ENCODE peak calls at places on chromosomes 5 and 9, in six cellular contexts. I is HCT116, Z is adrenal gland, V is dorsolateral prefrontal cortex, C is IMR-90, N is cardiac fibroblast. L is an unnamed sample.

GRCh38 chr9:136345281-136346156 is 18.0 kb downstream of the DNLZ start:
- DNase-seq in I (no peak), Z (peak), V (peak), C (no peak), N (peak), L (peak)

GRCh38 chr5:35198096-35198495 is 32.2 kb downstream of the PRLR start:
- DNase-seq in I (no peak), Z (peak), V (no peak), C (peak), N (peak), L (peak)

GRCh38 chr5:126920291-126920690 is 110.1 kb downstream of the MARCHF3 start:
- DNase-seq in I (no peak), Z (peak), V (no peak), C (peak), N (peak), L (peak)

GRCh38 chr5:112366987-112367386 is 52.1 kb downstream of the EPB41L4A start:
- DNase-seq in I (peak), Z (no peak), V (no peak), C (no peak), N (no peak), L (no peak)

GRCh38 chr9:30732060-30732459 is 1652.4 kb upstream of the ACO1 start:
- DNase-seq in I (no peak), Z (no peak), V (no peak), C (no peak), N (no peak), L (no peak)

GRCh38 chr9:70133253-70134208 is 89.9 kb downstream of the MAMDC2 start:
- DNase-seq in I (no peak), Z (no peak), V (no peak), C (no peak), N (no peak), L (no peak)

GRCh38 chr9:135506327-135507103 is 6.0 kb downstream of the MRPS2 start:
- DNase-seq in I (no peak), Z (no peak), V (no peak), C (no peak), N (peak), L (no peak)

GRCh38 chr5:152542741-152543140 is 137.7 kb upstream of the NMUR2 start:
- DNase-seq in I (no peak), Z (no peak), V (no peak), C (no peak), N (peak), L (peak)

GRCh38 chr5:57054135-57054534 is 102.2 kb upstream of the MIER3 start:
- DNase-seq in I (no peak), Z (no peak), V (no peak), C (no peak), N (no peak), L (no peak)

GRCh38 chr9:127970401-127971313 is 10.1 kb downstream of the EEIG1 start:
- DNase-seq in I (no peak), Z (peak), V (no peak), C (no peak), N (no peak), L (no peak)

GRCh38 chr5:168883253-168883880 is 304.2 kb upstream of the PANK3 start:
- DNase-seq in I (no peak), Z (no peak), V (no peak), C (no peak), N (no peak), L (no peak)

GRCh38 chr9:109705515-109705914 is 74.5 kb upstream of the PALM2AKAP2 start:
- DNase-seq in I (peak), Z (no peak), V (no peak), C (peak), N (peak), L (peak)

GRCh38 chr5:96957125-96958041 is 21.5 kb downstream of the LNPEP start:
- DNase-seq in I (no peak), Z (no peak), V (no peak), C (no peak), N (no peak), L (no peak)

GRCh38 chr5:102811962-102812361 is 56.9 kb downstream of the PAM start:
- DNase-seq in I (peak), Z (no peak), V (no peak), C (peak), N (peak), L (peak)

GRCh38 chr9:20394928-20395327 is 227.4 kb downstream of the MLLT3 start:
- DNase-seq in I (no peak), Z (no peak), V (no peak), C (no peak), N (no peak), L (no peak)

GRCh38 chr5:129094924-129095797 is 612 bp downstream of the ISOC1 start:
- DNase-seq in I (no peak), Z (peak), V (peak), C (peak), N (peak), L (peak)

GRCh38 chr5:81969912-81970311 is 1.9 kb upstream of the ATG10 start:
- DNase-seq in I (no peak), Z (no peak), V (no peak), C (no peak), N (no peak), L (no peak)

GRCh38 chr5:112316006-112316405 is 103.1 kb downstream of the EPB41L4A start:
- DNase-seq in I (no peak), Z (no peak), V (no peak), C (no peak), N (no peak), L (no peak)

GRCh38 chr5:61915646-61916045 is 390.4 kb upstream of the KIF2A start:
- DNase-seq in I (no peak), Z (no peak), V (no peak), C (no peak), N (no peak), L (no peak)

GRCh38 chr5:64207978-64208377 is 42.3 kb downstream of the RNF180 start:
- DNase-seq in I (no peak), Z (no peak), V (no peak), C (peak), N (peak), L (peak)

GRCh38 chr9:94979904-94980507 is 253.5 kb downstream of the AOPEP start:
- DNase-seq in I (no peak), Z (no peak), V (no peak), C (no peak), N (no peak), L (no peak)

GRCh38 chr5:16826379-16827125 is 109.5 kb downstream of the MYO10 start:
- DNase-seq in I (no peak), Z (no peak), V (no peak), C (no peak), N (no peak), L (no peak)

GRCh38 chr5:6525910-6526309 is 77.3 kb downstream of the UBE2QL1 start:
- DNase-seq in I (peak), Z (peak), V (no peak), C (peak), N (peak), L (peak)
- TF ChIP-seq CTCF in I (peak), Z (no peak), V (peak), C (no peak), N (peak), L (peak)

GRCh38 chr5:76547242-76547890 is 75.8 kb downstream of the F2RL2 start:
- DNase-seq in I (no peak), Z (no peak), V (no peak), C (no peak), N (no peak), L (peak)
- H3K4me3 ChIP-seq in I (no peak), Z (peak), V (no peak), C (no peak), N (no peak), L (no peak)

GRCh38 chr9:26754494-26755188 is 138.0 kb downstream of the CAAP1 start:
- DNase-seq in I (no peak), Z (no peak), V (no peak), C (no peak), N (no peak), L (no peak)

GRCh38 chr9:26756881-26757280 is 135.7 kb downstream of the CAAP1 start:
- DNase-seq in I (no peak), Z (no peak), V (no peak), C (no peak), N (no peak), L (no peak)

GRCh38 chr9:26750126-26750525 is 142.5 kb downstream of the CAAP1 start:
- DNase-seq in I (no peak), Z (no peak), V (no peak), C (no peak), N (no peak), L (no peak)

GRCh38 chr9:26755476-26755875 is 137.1 kb downstream of the CAAP1 start:
- DNase-seq in I (no peak), Z (no peak), V (no peak), C (no peak), N (no peak), L (no peak)

DNA sequence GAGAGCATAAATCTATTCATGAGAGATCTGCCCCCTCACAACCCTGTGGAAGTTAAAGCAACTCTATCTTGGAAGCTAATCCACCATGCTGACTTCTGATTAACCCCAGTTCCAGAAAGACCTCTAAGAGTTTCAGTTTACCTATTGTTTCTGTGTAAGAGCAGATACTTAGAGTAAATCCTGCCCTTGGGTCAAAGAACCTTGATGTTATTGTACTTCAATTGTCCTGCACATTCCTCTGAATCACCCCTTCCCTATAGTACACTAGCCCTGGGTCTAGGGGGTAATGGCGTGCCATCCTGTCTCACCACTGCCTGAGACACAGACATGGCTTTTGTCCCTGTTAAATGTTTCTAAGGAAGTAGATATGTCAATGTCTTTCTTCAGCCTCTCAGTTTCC is 138.6 kb downstream of the CAAP1 start:
- DNase-seq in I (no peak), Z (no peak), V (no peak), C (no peak), N (no peak), L (no peak)
- TF ChIP-seq CTCF in I (no peak), Z (no peak), V (no peak), C (no peak), N (no peak), L (no peak)

GRCh38 chr5:177133119-177133844 is at the start of gene NSD1:
- DNase-seq in I (no peak), Z (peak), V (peak), C (peak), N (peak), L (peak)

GRCh38 chr5:177131711-177132503 is 1.7 kb upstream of the NSD1 start:
- DNase-seq in I (no peak), Z (no peak), V (no peak), C (no peak), N (no peak), L (no peak)

GRCh38 chr5:177133845-177134652 is 476 bp downstream of the NSD1 start:
- DNase-seq in I (no peak), Z (peak), V (peak), C (peak), N (peak), L (peak)

GRCh38 chr5:177132504-177133118 is 962 bp upstream of the NSD1 start:
- DNase-seq in I (no peak), Z (no peak), V (no peak), C (no peak), N (no peak), L (peak)

GRCh38 chr5:177134653-177135225 is 1.2 kb downstream of the NSD1 start:
- DNase-seq in I (no peak), Z (no peak), V (no peak), C (no peak), N (no peak), L (no peak)
- H3K4me3 ChIP-seq in I (peak), Z (peak), V (peak), C (peak), N (peak), L (peak)

GRCh38 chr5:177313561-177314259 is 2.0 kb upstream of the MXD3 start:
- DNase-seq in I (no peak), Z (no peak), V (no peak), C (no peak), N (no peak), L (no peak)

GRCh38 chr5:177311723-177312648 is at the start of gene MXD3:
- DNase-seq in I (peak), Z (peak), V (peak), C (peak), N (peak), L (peak)

GRCh38 chr5:177311361-177311722 is 356 bp downstream of the MXD3 start:
- DNase-seq in I (no peak), Z (peak), V (no peak), C (no peak), N (no peak), L (no peak)

GRCh38 chr5:177314376-177315342 is 3.0 kb upstream of the MXD3 start:
- DNase-seq in I (no peak), Z (no peak), V (no peak), C (no peak), N (no peak), L (no peak)

GRCh38 chr5:177312649-177313181 is 1.0 kb upstream of the MXD3 start:
- DNase-seq in I (peak), Z (no peak), V (no peak), C (no peak), N (no peak), L (peak)
- TF ChIP-seq CTCF in I (no peak), Z (no peak), V (no peak), C (no peak), N (no peak), L (no peak)

GRCh38 chr5:36492998-36493655 is 113.3 kb upstream of the SLC1A3 start:
- DNase-seq in I (peak), Z (no peak), V (no peak), C (peak), N (no peak), L (peak)

GRCh38 chr5:36494028-36494427 is 112.4 kb upstream of the SLC1A3 start:
- DNase-seq in I (no peak), Z (no peak), V (no peak), C (no peak), N (no peak), L (no peak)

GRCh38 chr5:36496471-36496870 is 109.9 kb upstream of the SLC1A3 start:
- DNase-seq in I (no peak), Z (no peak), V (no peak), C (no peak), N (no peak), L (no peak)

GRCh38 chr5:36494756-36495637 is 111.4 kb upstream of the SLC1A3 start:
- DNase-seq in I (no peak), Z (no peak), V (no peak), C (peak), N (peak), L (peak)

DNA sequence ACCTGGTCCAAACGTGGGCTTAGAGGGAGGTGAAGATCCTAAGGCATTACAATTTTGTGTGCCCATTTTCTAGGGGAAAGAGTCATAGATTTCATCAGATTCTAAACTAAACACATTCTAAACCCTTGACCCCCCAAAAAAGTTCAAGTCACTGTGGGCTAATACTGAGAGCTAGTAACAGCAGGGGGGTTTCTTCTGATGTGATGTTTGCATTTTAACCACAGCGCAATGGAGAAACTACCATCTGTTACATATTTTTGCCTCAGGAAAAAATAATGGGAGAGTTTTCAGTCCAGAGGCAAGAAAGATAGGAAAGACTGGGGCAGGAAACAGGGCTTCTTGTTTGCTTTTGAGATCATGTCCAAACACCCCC is 110.8 kb upstream of the SLC1A3 start:
- DNase-seq in I (no peak), Z (no peak), V (no peak), C (no peak), N (no peak), L (no peak)
- H3K4me3 ChIP-seq in I (no peak), Z (no peak), V (no peak), C (no peak), N (no peak), L (no peak)

DNA sequence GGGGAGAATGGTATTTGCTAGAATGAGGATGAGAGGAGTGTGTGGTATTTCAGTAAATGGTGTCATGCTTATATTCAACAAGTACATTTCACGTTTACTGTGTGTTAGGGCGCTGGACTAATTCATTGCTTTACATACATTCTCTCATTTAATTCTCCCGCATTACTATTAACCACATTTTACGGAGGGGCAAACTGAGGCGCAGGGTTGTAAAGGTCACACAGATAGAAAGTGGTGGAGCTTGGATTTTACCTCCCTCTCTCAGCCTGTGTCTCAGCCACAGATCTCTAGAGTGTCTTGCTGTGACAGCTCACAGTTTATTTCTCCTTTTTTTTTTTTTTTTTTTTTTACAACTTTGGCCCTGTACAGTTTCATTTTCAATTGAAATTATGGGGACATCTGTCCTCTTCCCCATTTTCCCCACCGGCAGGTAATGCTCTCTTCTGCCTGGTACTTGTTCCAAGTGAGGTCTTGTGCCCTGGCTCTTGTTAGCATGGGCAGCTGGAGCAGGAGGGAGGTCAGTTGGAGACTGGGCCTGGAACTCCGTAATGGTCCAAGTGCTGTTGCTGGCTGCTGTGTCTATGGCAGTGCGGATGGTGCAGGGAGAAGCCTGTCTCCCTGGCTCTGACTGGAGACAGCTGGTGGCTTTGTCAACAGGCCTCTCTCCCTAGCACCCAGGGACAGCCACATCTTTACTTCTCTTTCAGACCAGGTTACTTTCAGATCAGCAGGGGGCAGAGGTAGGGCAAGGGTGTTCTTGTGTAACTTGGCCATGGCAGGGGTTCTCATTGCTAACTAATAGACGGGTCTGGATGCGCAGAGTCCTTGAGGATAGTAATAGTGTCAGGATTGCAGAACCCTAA is 20.5 kb upstream of the NDST1 start:
- DNase-seq in I (no peak), Z (peak), V (peak), C (peak), N (peak), L (peak)
- TF ChIP-seq CTCF in I (peak), Z (peak), V (peak), C (peak), N (peak), L (peak)

GRCh38 chr5:109410389-109411174 is 808 bp upstream of the PJA2 start:
- DNase-seq in I (peak), Z (peak), V (peak), C (peak), N (peak), L (peak)

GRCh38 chr5:109411175-109411514 is 1.4 kb upstream of the PJA2 start:
- DNase-seq in I (no peak), Z (no peak), V (no peak), C (no peak), N (no peak), L (no peak)

GRCh38 chr5:109412981-109413402 is 3.2 kb upstream of the PJA2 start:
- DNase-seq in I (no peak), Z (no peak), V (no peak), C (no peak), N (no peak), L (no peak)

GRCh38 chr5:109409844-109410388 is at the start of gene PJA2:
- DNase-seq in I (peak), Z (peak), V (peak), C (peak), N (peak), L (peak)

DNA sequence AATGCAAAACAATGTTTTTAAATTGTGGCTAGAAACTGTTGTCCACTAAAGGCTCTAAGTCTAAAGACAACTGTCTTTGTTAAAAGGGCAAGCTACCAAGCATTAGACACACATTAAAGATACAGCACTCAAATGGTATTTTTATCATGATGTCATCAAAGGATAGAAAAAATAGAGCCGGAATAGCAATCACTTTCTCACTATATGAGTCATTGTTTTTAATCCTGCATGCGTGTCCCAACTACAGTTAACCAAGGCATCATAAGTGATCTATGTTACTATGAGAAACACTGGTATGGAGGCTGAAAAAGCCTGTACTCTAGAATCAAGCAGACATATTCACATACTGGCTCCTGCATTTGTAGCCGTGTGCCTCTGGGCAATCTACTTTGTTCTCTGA is 1.9 kb upstream of the PJA2 start:
- DNase-seq in I (peak), Z (no peak), V (no peak), C (peak), N (peak), L (peak)
- H3K4me3 ChIP-seq in I (no peak), Z (peak), V (peak), C (no peak), N (no peak), L (no peak)

DNA sequence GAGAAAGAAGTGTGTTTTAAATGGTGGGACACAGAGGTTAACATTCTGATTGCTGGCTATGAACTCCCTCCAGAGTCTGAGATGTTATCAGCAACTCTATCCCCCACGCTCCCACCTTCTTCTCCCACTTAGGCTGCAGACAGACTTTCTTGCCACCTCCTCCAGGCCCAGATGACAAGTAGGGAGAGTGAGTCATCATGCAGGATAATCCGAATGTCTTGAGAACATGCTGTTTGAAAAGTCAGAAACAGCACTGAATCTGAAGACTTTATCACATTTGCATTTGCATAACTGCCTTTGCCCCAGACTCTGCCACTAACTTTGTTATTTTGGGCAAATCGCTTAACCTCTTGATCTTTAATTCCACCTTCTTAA is 139.8 kb downstream of the ESM1 start:
- DNase-seq in I (no peak), Z (no peak), V (no peak), C (peak), N (peak), L (peak)
- TF ChIP-seq CTCF in I (no peak), Z (no peak), V (no peak), C (no peak), N (no peak), L (no peak)

DNA sequence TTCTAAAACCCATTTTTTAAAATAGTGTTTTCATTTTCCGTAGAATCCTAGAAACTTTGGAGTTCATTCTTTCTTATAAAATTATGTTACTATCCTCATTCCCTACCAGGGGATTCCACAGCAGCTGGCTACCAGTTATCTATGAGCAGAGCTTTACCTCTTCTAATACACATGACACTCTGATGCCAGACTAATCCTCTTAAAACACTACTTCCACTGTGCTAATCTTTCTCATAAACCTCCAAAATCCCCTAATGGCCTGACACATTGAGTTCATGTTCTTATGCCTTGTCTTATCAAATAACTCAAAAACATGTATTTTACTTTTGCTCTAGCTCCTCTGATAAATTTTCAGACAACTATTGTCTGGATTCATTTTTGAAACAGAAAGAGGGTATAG is 633.6 kb upstream of the FTMT start:
- DNase-seq in I (no peak), Z (no peak), V (no peak), C (no peak), N (no peak), L (no peak)
- H3K4me3 ChIP-seq in I (no peak), Z (no peak), V (no peak), C (no peak), N (no peak), L (no peak)

L was measured in fibroblast of mammary gland.